ENCODE peak calls at places on chromosomes 12 and 14, in nine cellular contexts. R, K, U, T, D, M, G, F and C are unnamed samples.

GRCh38 chr14:59564356-59564755 is 12.3 kb downstream of the CCDC175 start:
- DNase-seq in M (no peak), F (no peak), D (no peak), R (no peak), K (no peak), U (no peak), G (no peak), T (no peak), C (no peak)

GRCh38 chr12:88444481-88444880 is 135.8 kb downstream of the KITLG start:
- DNase-seq in K (no peak), M (no peak), T (no peak), G (no peak), R (no peak), F (no peak), U (no peak), D (no peak), C (no peak)

GRCh38 chr12:77594386-77594785 is 236.3 kb upstream of the NAV3 start:
- DNase-seq in U (no peak), D (peak), G (no peak), M (no peak), R (no peak), F (no peak), T (no peak), K (no peak), C (no peak)

GRCh38 chr12:105245291-105245690 is 9.3 kb upstream of the APPL2 start:
- DNase-seq in U (no peak), F (no peak), G (no peak), D (no peak), M (no peak), K (no peak), R (no peak), T (no peak), C (no peak)

GRCh38 chr12:122067966-122068365 is 10.6 kb upstream of the MLXIP start:
- DNase-seq in K (peak), G (no peak), M (peak), F (no peak), R (no peak), D (no peak), T (peak), U (peak), C (no peak)

GRCh38 chr12:55019784-55020183 is at the start of gene NEUROD4:
- DNase-seq in D (peak), F (peak), G (peak), U (peak), K (no peak), T (no peak), R (no peak), M (no peak), C (peak)

GRCh38 chr12:77328326-77328725 is 263.0 kb upstream of the E2F7 start:
- DNase-seq in G (no peak), T (no peak), M (no peak), K (no peak), F (no peak), R (no peak), U (no peak), D (no peak), C (no peak)

GRCh38 chr12:114003286-114003685 is 37.2 kb upstream of the RBM19 start:
- DNase-seq in T (no peak), D (no peak), R (no peak), F (no peak), G (no peak), U (no peak), M (no peak), K (no peak), C (no peak)

GRCh38 chr14:64947710-64948611 is 5.4 kb upstream of the GPX2 start:
- DNase-seq in T (no peak), G (no peak), D (no peak), R (no peak), U (no peak), M (no peak), K (no peak), F (no peak), C (peak)

GRCh38 chr12:122840580-122841513 is 5.6 kb downstream of the HIP1R start:
- DNase-seq in F (no peak), U (no peak), T (no peak), M (no peak), D (no peak), R (no peak), G (no peak), K (no peak), C (peak)

GRCh38 chr14:58533417-58533816 is 104.3 kb upstream of the DACT1 start:
- DNase-seq in F (no peak), R (no peak), M (no peak), T (no peak), U (no peak), K (no peak), G (no peak), D (no peak), C (peak)

GRCh38 chr14:75527449-75528163 is 5.3 kb downstream of the BATF start:
- DNase-seq in R (no peak), K (no peak), F (no peak), G (no peak), U (no peak), D (no peak), T (no peak), M (no peak), C (no peak)

GRCh38 chr12:57632369-57632897 is 568 bp downstream of the B4GALNT1 start:
- DNase-seq in U (peak), F (peak), M (no peak), R (no peak), G (peak), T (no peak), K (peak), D (no peak), C (no peak)

GRCh38 chr12:2498961-2499500 is 295.7 kb upstream of the FKBP4 start:
- DNase-seq in U (no peak), F (no peak), R (no peak), G (no peak), D (no peak), T (no peak), K (peak), M (no peak), C (no peak)

GRCh38 chr12:92973614-92974013 is 44.5 kb upstream of the EEA1 start:
- DNase-seq in R (no peak), G (no peak), T (peak), D (peak), M (no peak), U (no peak), F (no peak), K (no peak), C (no peak)

GRCh38 chr14:96039633-96040311 is 610 bp downstream of the C14orf132 start:
- DNase-seq in T (no peak), M (no peak), G (no peak), R (no peak), U (peak), F (peak), D (no peak), K (peak), C (peak)

GRCh38 chr12:107092669-107093546 is 441 bp downstream of the CRY1 start:
- DNase-seq in U (peak), F (peak), M (no peak), G (peak), R (peak), T (no peak), K (peak), D (peak), C (peak)

GRCh38 chr14:100889641-100890040 is 13.9 kb downstream of the RTL1 start:
- DNase-seq in R (no peak), K (no peak), T (no peak), U (no peak), G (no peak), F (no peak), M (no peak), D (no peak), C (no peak)

GRCh38 chr12:124834822-124835221 is 28.8 kb downstream of the SCARB1 start:
- DNase-seq in K (no peak), M (no peak), R (no peak), G (no peak), D (no peak), U (no peak), T (no peak), F (no peak), C (no peak)

GRCh38 chr14:92867246-92867925 is 55.6 kb upstream of the CHGA start:
- DNase-seq in T (no peak), K (no peak), G (no peak), U (no peak), R (no peak), M (no peak), D (no peak), F (no peak), C (no peak)

GRCh38 chr12:50505386-50505827 is 622 bp downstream of the DIP2B start:
- DNase-seq in K (peak), F (peak), U (peak), D (no peak), R (peak), M (peak), T (no peak), G (no peak), C (peak)

GRCh38 chr12:93468008-93468371 is 676 bp downstream of the MRPL42 start:
- DNase-seq in G (no peak), K (no peak), U (no peak), D (no peak), M (no peak), F (no peak), R (no peak), T (no peak), C (no peak)

GRCh38 chr14:96745500-96746051 is 51.6 kb upstream of the VRK1 start:
- DNase-seq in F (no peak), G (no peak), D (no peak), M (no peak), T (no peak), K (peak), U (no peak), R (no peak), C (no peak)

GRCh38 chr14:101083564-101084435 is 180.3 kb upstream of the RTL1 start:
- DNase-seq in G (no peak), T (no peak), M (no peak), R (no peak), K (no peak), F (no peak), D (no peak), U (no peak), C (no peak)

GRCh38 chr12:133236144-133236543 is 467 bp upstream of the ANHX start:
- DNase-seq in U (no peak), G (no peak), D (no peak), R (no peak), K (no peak), M (no peak), F (no peak), T (no peak), C (no peak)

GRCh38 chr14:93207468-93208308 is 632 bp downstream of the UBR7 start:
- DNase-seq in M (no peak), K (peak), G (peak), F (peak), U (peak), R (no peak), D (peak), T (no peak), C (peak)

GRCh38 chr12:8644345-8645248 is 18.0 kb downstream of the MFAP5 start:
- DNase-seq in D (peak), M (no peak), F (no peak), R (peak), K (no peak), T (peak), U (peak), G (peak), C (no peak)

GRCh38 chr14:68627868-68628604 is 164.8 kb downstream of the ZFP36L1 start:
- DNase-seq in D (no peak), U (peak), M (no peak), R (peak), G (peak), K (no peak), T (peak), F (no peak), C (peak)

GRCh38 chr12:54961190-54961589 is 23.4 kb downstream of the TESPA1 start:
- DNase-seq in D (no peak), R (no peak), F (no peak), T (no peak), U (no peak), K (no peak), G (no peak), M (no peak), C (no peak)

GRCh38 chr14:34051966-34052657 is 101.2 kb upstream of the EGLN3 start:
- DNase-seq in K (no peak), D (no peak), F (peak), M (no peak), R (no peak), U (no peak), T (no peak), G (no peak), C (no peak)

GRCh38 chr12:96094201-96094600 is 58.8 kb upstream of the LTA4H start:
- DNase-seq in T (no peak), U (no peak), R (no peak), G (no peak), M (no peak), K (no peak), F (peak), D (no peak), C (no peak)

GRCh38 chr14:90061849-90062794 is at the start of gene KCNK13:
- DNase-seq in K (no peak), M (no peak), U (no peak), G (no peak), D (no peak), T (peak), F (no peak), R (no peak), C (no peak)

GRCh38 chr14:101444116-101444515 is 117.2 kb upstream of the DIO3 start:
- DNase-seq in G (no peak), F (peak), R (no peak), U (no peak), K (no peak), D (peak), T (no peak), M (no peak), C (no peak)

GRCh38 chr14:100692859-100693558 is 33.7 kb upstream of the DLK1 start:
- DNase-seq in K (no peak), G (no peak), M (no peak), F (peak), R (no peak), U (no peak), T (no peak), D (peak), C (no peak)

GRCh38 chr12:53123578-53124351 is 20.5 kb downstream of the SOAT2 start:
- DNase-seq in T (no peak), M (no peak), U (no peak), F (no peak), K (no peak), G (no peak), D (peak), R (no peak), C (no peak)

GRCh38 chr14:45144658-45145057 is 8.9 kb downstream of the FANCM start:
- DNase-seq in F (no peak), G (no peak), D (no peak), R (no peak), M (no peak), T (peak), K (no peak), U (no peak), C (no peak)

GRCh38 chr14:58368951-58369350 is 26.8 kb upstream of the TOMM20L start:
- DNase-seq in T (no peak), M (no peak), D (peak), F (no peak), U (no peak), G (no peak), K (no peak), R (no peak), C (no peak)

GRCh38 chr14:49467091-49467490 is 119.1 kb downstream of the RPS29 start:
- DNase-seq in D (no peak), F (no peak), K (no peak), T (no peak), U (no peak), R (no peak), G (no peak), M (no peak), C (no peak)